ENCODE peak calls at places on chromosome 15, in four cellular contexts. W is endothelial cell of umbilical vein, H is fibroblast of lung, G is mammary epithelial cell. Y is an unnamed sample.

GRCh38 chr15:35139822-35140221 is 54.7 kb upstream of the NANOGP8 start:
- DNase-seq in W (no peak), G (no peak), H (no peak), Y (no peak)

GRCh38 chr15:101070502-101071273 is 151.5 kb downstream of the LRRK1 start:
- DNase-seq in H (peak), G (peak), W (peak), Y (peak)

GRCh38 chr15:76753131-76753530 is 152.0 kb downstream of the SCAPER start:
- DNase-seq in W (no peak), H (no peak), G (no peak), Y (no peak)

GRCh38 chr15:92473784-92474183 is 80.1 kb downstream of the ST8SIA2 start:
- DNase-seq in G (no peak), H (no peak), W (no peak), Y (no peak)

GRCh38 chr15:48719668-48720067 is 74.2 kb upstream of the FBN1 start:
- DNase-seq in W (no peak), G (no peak), H (no peak), Y (no peak)

GRCh38 chr15:89860446-89860845 is 33.3 kb downstream of the AP3S2 start:
- DNase-seq in G (no peak), H (no peak), W (no peak), Y (no peak)

GRCh38 chr15:49697121-49697520 is 76.3 kb downstream of the DTWD1 start:
- DNase-seq in G (peak), W (no peak), H (peak), Y (peak)

GRCh38 chr15:86073281-86073680 is 6.4 kb upstream of the AGBL1 start:
- DNase-seq in G (no peak), H (no peak), W (no peak), Y (no peak)

GRCh38 chr15:25062551-25063430 is 108.0 kb downstream of the SNRPN start:
- DNase-seq in G (no peak), W (no peak), H (no peak), Y (no peak)

GRCh38 chr15:66251790-66252355 is 1.7 kb downstream of the MEGF11 start:
- DNase-seq in H (no peak), W (no peak), G (no peak), Y (no peak)

DNA sequence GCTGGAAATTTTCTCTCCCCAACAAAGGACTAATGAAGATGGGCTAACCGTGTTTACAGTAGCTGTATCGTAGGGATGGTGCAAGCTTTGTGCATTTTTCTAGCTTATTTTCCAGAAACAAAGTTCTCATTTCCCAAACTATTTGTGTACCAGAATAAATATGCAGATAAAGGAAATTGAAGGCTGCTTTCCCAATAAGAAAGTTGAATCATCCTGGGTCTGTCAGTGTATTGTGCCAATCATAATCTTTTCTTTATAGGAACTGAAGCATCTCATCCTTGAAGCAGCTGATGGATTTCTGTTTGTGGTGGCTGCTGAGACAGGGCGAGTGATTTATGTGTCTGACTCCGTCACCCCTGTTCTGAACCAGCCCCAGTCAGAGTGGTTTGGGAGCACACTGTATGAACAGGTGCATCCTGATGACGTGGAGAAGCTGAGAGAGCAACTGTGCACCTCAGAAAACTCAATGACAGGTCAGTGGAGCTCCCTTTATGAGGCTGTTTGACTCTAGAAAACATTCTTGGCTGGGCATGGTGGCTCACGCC is 70.6 kb downstream of the ARNT2 start:
- DNase-seq in G (no peak), W (no peak), H (peak), Y (no peak)
- H3K27ac ChIP-seq in G (no peak), W (no peak), H (no peak), Y (no peak)

GRCh38 chr15:60343221-60343970 is 54.4 kb downstream of the ANXA2 start:
- DNase-seq in G (peak), W (no peak), H (peak), Y (peak)
- H3K9ac ChIP-seq in G (no peak), W (no peak), H (no peak), Y (peak)

GRCh38 chr15:28096411-28096719 is 2.8 kb downstream of the OCA2 start:
- DNase-seq in G (no peak), W (no peak), H (peak), Y (no peak)

GRCh38 chr15:28096720-28097431 is 2.2 kb downstream of the OCA2 start:
- DNase-seq in G (no peak), H (peak), W (no peak), Y (peak)

GRCh38 chr15:28091313-28091712 is 7.8 kb downstream of the OCA2 start:
- DNase-seq in H (no peak), G (no peak), W (no peak), Y (no peak)

GRCh38 chr15:28094732-28095521 is 4.2 kb downstream of the OCA2 start:
- DNase-seq in W (no peak), G (no peak), H (no peak), Y (peak)

GRCh38 chr15:28093761-28094535 is 5.2 kb downstream of the OCA2 start:
- DNase-seq in W (no peak), H (no peak), G (no peak), Y (no peak)
- H2AFZ ChIP-seq in W (no peak), H (no peak), G (no peak), Y (no peak)

GRCh38 chr15:93477721-93478120 is 388.7 kb upstream of the RGMA start:
- DNase-seq in H (no peak), W (no peak), G (no peak), Y (no peak)

GRCh38 chr15:93478922-93479321 is 389.9 kb upstream of the RGMA start:
- DNase-seq in W (no peak), H (no peak), G (no peak), Y (no peak)

GRCh38 chr15:93476491-93477176 is 387.6 kb upstream of the RGMA start:
- DNase-seq in H (peak), W (no peak), G (peak), Y (no peak)

GRCh38 chr15:93477188-93477587 is 388.2 kb upstream of the RGMA start:
- DNase-seq in H (no peak), G (no peak), W (no peak), Y (no peak)

DNA sequence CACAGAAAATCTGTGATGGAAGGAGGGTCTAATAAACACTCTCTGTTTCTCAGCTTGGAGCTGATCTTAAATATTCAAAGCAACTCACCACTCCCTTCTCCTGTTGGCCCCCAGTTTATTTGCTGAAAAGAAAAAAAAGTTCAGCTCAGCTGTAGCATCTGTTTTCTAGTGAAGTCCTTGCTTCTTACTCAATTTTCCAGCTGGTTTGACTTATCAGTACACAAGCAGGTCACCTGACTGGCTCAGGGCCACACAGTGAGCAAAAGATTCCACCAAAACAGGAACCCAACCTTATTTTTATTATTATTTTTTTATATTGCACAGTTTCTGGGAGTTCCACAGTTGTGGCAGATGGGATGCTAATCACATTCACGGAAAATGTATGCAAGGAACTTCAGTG is 390.7 kb upstream of the RGMA start:
- DNase-seq in H (no peak), W (no peak), G (no peak), Y (no peak)
- H3K27ac ChIP-seq in H (no peak), W (no peak), G (no peak), Y (no peak)

DNA sequence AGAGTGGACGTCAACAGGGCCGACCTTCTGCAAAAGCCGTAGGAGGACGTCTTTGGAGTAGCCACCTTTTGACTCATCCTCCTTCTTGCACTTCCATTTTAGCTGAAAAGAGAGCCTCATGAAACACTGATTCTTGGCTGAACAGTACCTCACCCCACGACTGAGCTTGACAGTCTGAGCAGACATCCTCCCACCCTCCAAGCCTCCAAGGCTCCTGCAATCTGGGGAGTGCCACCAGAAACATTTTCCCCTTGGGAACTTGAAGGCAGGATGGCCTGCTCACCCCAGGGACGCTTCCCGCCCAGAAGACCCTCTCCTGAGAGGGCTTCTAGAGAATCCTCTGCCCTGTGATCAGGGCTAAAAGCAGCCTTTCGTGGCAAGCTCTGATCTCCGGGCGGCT is 5.2 kb downstream of the C15orf62 start:
- DNase-seq in G (no peak), W (no peak), H (no peak), Y (no peak)
- H3K9ac ChIP-seq in G (no peak), W (no peak), H (no peak), Y (no peak)

DNA sequence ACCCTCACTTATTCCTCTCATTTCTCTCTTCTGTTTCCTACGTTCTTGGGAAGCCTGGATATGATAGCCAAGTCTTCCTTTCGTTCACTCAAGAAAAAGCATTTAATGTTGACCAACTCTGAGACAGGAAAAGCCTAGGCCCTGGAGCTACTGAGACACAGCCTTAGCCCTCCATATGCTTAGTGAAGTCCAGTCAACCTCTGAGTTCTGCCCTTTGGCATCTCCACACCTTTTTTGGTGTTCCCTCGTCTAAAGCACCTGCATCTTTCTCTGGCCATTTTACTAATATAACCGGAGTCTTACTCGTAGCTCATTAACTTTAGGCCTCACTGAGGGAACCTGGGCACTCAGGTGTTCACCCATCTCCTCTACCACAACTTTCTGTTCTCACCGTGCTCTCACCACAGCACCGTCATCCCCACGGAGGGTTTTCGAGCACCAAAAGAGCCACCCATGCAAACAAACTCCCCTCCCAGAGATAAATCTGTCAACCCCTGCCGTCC is 632 bp downstream of the MTHFS start:
- DNase-seq in H (no peak), G (no peak), W (no peak), Y (peak)
- H2AFZ ChIP-seq in H (peak), G (peak), W (peak), Y (peak)

Y was measured in GM23248.